ENCODE peak calls at places on chromosomes 3 and 15, in eight cellular contexts. One of them, this sample, is unnamed.

GRCh38 chr3:94336076-94336741 is 273.3 kb downstream of the NSUN3 start:
- DNase-seq in GM12878: no peak
- DNase-seq in HCT116: peak
- DNase-seq in SK-N-SH: peak
- DNase-seq in K562: no peak
- DNase-seq in endothelial cell of umbilical vein: peak
- DNase-seq in HepG2: peak
- DNase-seq in H1: no peak
- DNase-seq in this sample: peak

GRCh38 chr15:54803139-54803808 is 393.5 kb downstream of the RSL24D1 start:
- DNase-seq in GM12878: peak
- DNase-seq in HCT116: no peak
- DNase-seq in SK-N-SH: no peak
- DNase-seq in K562: no peak
- DNase-seq in endothelial cell of umbilical vein: no peak
- DNase-seq in HepG2: no peak
- DNase-seq in H1: no peak
- DNase-seq in this sample: no peak

GRCh38 chr3:194194051-194194756 is 58.3 kb downstream of the HES1 start:
- DNase-seq in GM12878: no peak
- DNase-seq in HCT116: no peak
- DNase-seq in SK-N-SH: no peak
- DNase-seq in K562: peak
- DNase-seq in endothelial cell of umbilical vein: no peak
- DNase-seq in HepG2: no peak
- DNase-seq in H1: no peak
- DNase-seq in this sample: no peak

GRCh38 chr3:34832865-34833508 is 806.3 kb upstream of the ARPP21 start:
- DNase-seq in GM12878: no peak
- DNase-seq in HCT116: no peak
- DNase-seq in SK-N-SH: no peak
- DNase-seq in K562: no peak
- DNase-seq in endothelial cell of umbilical vein: no peak
- DNase-seq in HepG2: no peak
- DNase-seq in H1: no peak
- DNase-seq in this sample: no peak

GRCh38 chr3:153290278-153291015 is 128.4 kb downstream of the RAP2B start:
- DNase-seq in GM12878: no peak
- DNase-seq in HCT116: no peak
- DNase-seq in SK-N-SH: no peak
- DNase-seq in K562: peak
- DNase-seq in endothelial cell of umbilical vein: peak
- DNase-seq in HepG2: no peak
- DNase-seq in H1: no peak
- DNase-seq in this sample: no peak

GRCh38 chr15:29571728-29572454 is 250.4 kb downstream of the TJP1 start:
- DNase-seq in GM12878: no peak
- DNase-seq in HCT116: no peak
- DNase-seq in SK-N-SH: peak
- DNase-seq in K562: peak
- DNase-seq in endothelial cell of umbilical vein: peak
- DNase-seq in HepG2: no peak
- DNase-seq in H1: no peak
- DNase-seq in this sample: no peak

GRCh38 chr3:87228316-87228715 is 1.2 kb downstream of the CHMP2B start:
- DNase-seq in GM12878: no peak
- DNase-seq in HCT116: no peak
- DNase-seq in SK-N-SH: no peak
- DNase-seq in K562: no peak
- DNase-seq in endothelial cell of umbilical vein: no peak
- DNase-seq in HepG2: peak
- DNase-seq in H1: no peak
- DNase-seq in this sample: no peak

GRCh38 chr3:43960448-43960840 is 269.7 kb downstream of the ABHD5 start:
- DNase-seq in GM12878: no peak
- DNase-seq in HCT116: no peak
- DNase-seq in SK-N-SH: no peak
- DNase-seq in K562: peak
- DNase-seq in endothelial cell of umbilical vein: no peak
- DNase-seq in HepG2: no peak
- DNase-seq in H1: no peak
- DNase-seq in this sample: no peak

GRCh38 chr3:139746481-139746880 is 68.7 kb upstream of the NMNAT3 start:
- DNase-seq in GM12878: no peak
- DNase-seq in HCT116: no peak
- DNase-seq in SK-N-SH: no peak
- DNase-seq in K562: no peak
- DNase-seq in endothelial cell of umbilical vein: no peak
- DNase-seq in HepG2: no peak
- DNase-seq in H1: no peak
- DNase-seq in this sample: peak

GRCh38 chr15:50261979-50262378 is 3.5 kb downstream of the HDC start:
- DNase-seq in GM12878: no peak
- DNase-seq in HCT116: no peak
- DNase-seq in SK-N-SH: no peak
- DNase-seq in K562: peak
- DNase-seq in endothelial cell of umbilical vein: no peak
- DNase-seq in HepG2: no peak
- DNase-seq in H1: no peak
- DNase-seq in this sample: no peak

GRCh38 chr3:157981819-157982218 is 124.4 kb downstream of the SHOX2 start:
- DNase-seq in GM12878: no peak
- DNase-seq in HCT116: no peak
- DNase-seq in SK-N-SH: no peak
- DNase-seq in K562: no peak
- DNase-seq in endothelial cell of umbilical vein: no peak
- DNase-seq in HepG2: no peak
- DNase-seq in H1: no peak
- DNase-seq in this sample: no peak

GRCh38 chr3:117630885-117631284 is 921.3 kb downstream of the TUSC7 start:
- DNase-seq in GM12878: no peak
- DNase-seq in HCT116: no peak
- DNase-seq in SK-N-SH: no peak
- DNase-seq in K562: no peak
- DNase-seq in endothelial cell of umbilical vein: no peak
- DNase-seq in HepG2: no peak
- DNase-seq in H1: no peak
- DNase-seq in this sample: no peak

GRCh38 chr15:90234519-90234988 is 545 bp downstream of the GDPGP1 start:
- DNase-seq in GM12878: no peak
- DNase-seq in HCT116: no peak
- DNase-seq in SK-N-SH: no peak
- DNase-seq in K562: no peak
- DNase-seq in endothelial cell of umbilical vein: no peak
- DNase-seq in HepG2: peak
- DNase-seq in H1: no peak
- DNase-seq in this sample: no peak

GRCh38 chr15:55552926-55553325 is 35.2 kb downstream of the PYGO1 start:
- DNase-seq in GM12878: no peak
- DNase-seq in HCT116: no peak
- DNase-seq in SK-N-SH: no peak
- DNase-seq in K562: no peak
- DNase-seq in endothelial cell of umbilical vein: peak
- DNase-seq in HepG2: peak
- DNase-seq in H1: no peak
- DNase-seq in this sample: no peak

GRCh38 chr15:77014137-77015081 is 19.5 kb downstream of the PSTPIP1 start:
- DNase-seq in GM12878: no peak
- DNase-seq in HCT116: no peak
- DNase-seq in SK-N-SH: no peak
- DNase-seq in K562: no peak
- DNase-seq in endothelial cell of umbilical vein: no peak
- DNase-seq in HepG2: no peak
- DNase-seq in H1: no peak
- DNase-seq in this sample: no peak

GRCh38 chr15:77012117-77012712 is 17.3 kb downstream of the PSTPIP1 start:
- DNase-seq in GM12878: no peak
- DNase-seq in HCT116: no peak
- DNase-seq in SK-N-SH: no peak
- DNase-seq in K562: no peak
- DNase-seq in endothelial cell of umbilical vein: no peak
- DNase-seq in HepG2: no peak
- DNase-seq in H1: no peak
- DNase-seq in this sample: no peak

GRCh38 chr15:77013786-77014136 is 18.8 kb downstream of the PSTPIP1 start:
- DNase-seq in GM12878: no peak
- DNase-seq in HCT116: peak
- DNase-seq in SK-N-SH: no peak
- DNase-seq in K562: no peak
- DNase-seq in endothelial cell of umbilical vein: no peak
- DNase-seq in HepG2: no peak
- DNase-seq in H1: no peak
- DNase-seq in this sample: no peak

GRCh38 chr15:77010842-77011241 is 15.9 kb downstream of the PSTPIP1 start:
- DNase-seq in GM12878: no peak
- DNase-seq in HCT116: no peak
- DNase-seq in SK-N-SH: no peak
- DNase-seq in K562: no peak
- DNase-seq in endothelial cell of umbilical vein: no peak
- DNase-seq in HepG2: no peak
- DNase-seq in H1: no peak
- DNase-seq in this sample: no peak

DNA sequence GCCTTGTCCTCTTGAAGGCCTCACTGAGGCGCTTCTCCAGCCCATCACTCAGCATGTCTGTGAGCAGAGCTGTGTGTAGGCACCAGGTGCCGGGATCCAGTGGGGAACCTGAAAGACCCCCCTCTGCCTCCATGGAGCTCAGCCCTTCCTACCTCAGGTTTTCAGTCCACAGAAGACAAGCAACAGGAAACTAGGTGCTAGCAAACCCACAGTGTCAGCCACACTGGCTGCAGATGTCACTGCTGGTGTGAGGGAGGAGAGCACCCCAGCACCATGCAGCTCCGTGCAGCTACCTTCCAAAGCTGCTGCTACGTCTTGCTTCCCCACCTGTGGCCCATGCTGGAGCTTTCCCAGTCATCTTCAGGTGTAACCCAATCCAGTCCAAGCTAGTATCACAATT is 17.9 kb downstream of the PSTPIP1 start:
- DNase-seq in GM12878: no peak
- DNase-seq in HCT116: no peak
- DNase-seq in SK-N-SH: no peak
- DNase-seq in K562: no peak
- DNase-seq in endothelial cell of umbilical vein: no peak
- DNase-seq in HepG2: no peak
- DNase-seq in H1: no peak
- DNase-seq in this sample: no peak
- H3K4me3 ChIP-seq in GM12878: no peak
- H3K4me3 ChIP-seq in HCT116: no peak
- H3K4me3 ChIP-seq in SK-N-SH: no peak
- H3K4me3 ChIP-seq in K562: no peak
- H3K4me3 ChIP-seq in endothelial cell of umbilical vein: no peak
- H3K4me3 ChIP-seq in HepG2: no peak
- H3K4me3 ChIP-seq in H1: no peak
- H3K4me3 ChIP-seq in this sample: no peak

GRCh38 chr3:148990211-148990610 is 1.1 kb upstream of the GYG1 start:
- DNase-seq in GM12878: no peak
- DNase-seq in HCT116: no peak
- DNase-seq in SK-N-SH: no peak
- DNase-seq in K562: no peak
- DNase-seq in endothelial cell of umbilical vein: no peak
- DNase-seq in HepG2: no peak
- DNase-seq in H1: no peak
- DNase-seq in this sample: no peak

GRCh38 chr3:148992027-148992634 is 791 bp downstream of the GYG1 start:
- DNase-seq in GM12878: no peak
- DNase-seq in HCT116: no peak
- DNase-seq in SK-N-SH: no peak
- DNase-seq in K562: peak
- DNase-seq in endothelial cell of umbilical vein: peak
- DNase-seq in HepG2: peak
- DNase-seq in H1: no peak
- DNase-seq in this sample: no peak

GRCh38 chr3:148991219-148992026 is at the start of gene GYG1:
- DNase-seq in GM12878: no peak
- DNase-seq in HCT116: peak
- DNase-seq in SK-N-SH: peak
- DNase-seq in K562: peak
- DNase-seq in endothelial cell of umbilical vein: peak
- DNase-seq in HepG2: peak
- DNase-seq in H1: peak
- DNase-seq in this sample: no peak

GRCh38 chr3:148997623-148998022 is 6.3 kb downstream of the GYG1 start:
- DNase-seq in GM12878: no peak
- DNase-seq in HCT116: no peak
- DNase-seq in SK-N-SH: no peak
- DNase-seq in K562: no peak
- DNase-seq in endothelial cell of umbilical vein: no peak
- DNase-seq in HepG2: no peak
- DNase-seq in H1: no peak
- DNase-seq in this sample: no peak

GRCh38 chr3:148992635-148993230 is 1.4 kb downstream of the GYG1 start:
- DNase-seq in GM12878: no peak
- DNase-seq in HCT116: no peak
- DNase-seq in SK-N-SH: no peak
- DNase-seq in K562: no peak
- DNase-seq in endothelial cell of umbilical vein: no peak
- DNase-seq in HepG2: no peak
- DNase-seq in H1: no peak
- DNase-seq in this sample: no peak
- H3K9ac ChIP-seq in GM12878: peak
- H3K9ac ChIP-seq in HCT116: peak
- H3K9ac ChIP-seq in SK-N-SH: no peak
- H3K9ac ChIP-seq in K562: peak
- H3K9ac ChIP-seq in endothelial cell of umbilical vein: peak
- H3K9ac ChIP-seq in HepG2: peak
- H3K9ac ChIP-seq in H1: no peak
- H3K9ac ChIP-seq in this sample: no peak

GRCh38 chr15:71272932-71273331 is 157.7 kb downstream of the THSD4 start:
- DNase-seq in GM12878: no peak
- DNase-seq in HCT116: no peak
- DNase-seq in SK-N-SH: no peak
- DNase-seq in K562: no peak
- DNase-seq in endothelial cell of umbilical vein: no peak
- DNase-seq in HepG2: no peak
- DNase-seq in H1: no peak
- DNase-seq in this sample: no peak
- TF ChIP-seq POLR2AphosphoS5 in GM12878: no peak
- TF ChIP-seq POLR2AphosphoS5 in HCT116: no peak
- TF ChIP-seq POLR2AphosphoS5 in SK-N-SH: no peak
- TF ChIP-seq POLR2AphosphoS5 in K562: no peak
- TF ChIP-seq POLR2AphosphoS5 in endothelial cell of umbilical vein: no peak
- TF ChIP-seq POLR2AphosphoS5 in HepG2: no peak
- TF ChIP-seq POLR2AphosphoS5 in H1: no peak
- TF ChIP-seq POLR2AphosphoS5 in this sample: no peak

DNA sequence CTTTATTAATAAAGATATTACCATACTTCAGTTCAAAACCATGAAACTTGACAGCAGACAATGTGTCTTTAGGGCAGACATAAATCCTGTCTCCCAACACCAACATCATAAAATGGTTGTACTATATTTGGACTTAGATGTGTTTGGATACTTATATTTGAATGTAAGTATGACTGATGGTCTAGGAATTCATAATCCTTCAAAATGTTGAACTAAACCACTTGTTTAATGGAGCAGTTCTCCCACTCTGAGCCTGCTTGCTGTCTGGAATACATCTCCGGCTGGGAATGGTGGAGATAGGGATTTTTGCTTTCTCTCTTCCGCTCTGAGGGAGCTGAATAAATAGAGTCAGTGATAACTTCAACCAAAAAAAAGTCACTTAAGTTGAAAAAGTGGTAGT is 10.6 kb downstream of the FBN1 start:
- DNase-seq in GM12878: no peak
- DNase-seq in HCT116: no peak
- DNase-seq in SK-N-SH: no peak
- DNase-seq in K562: no peak
- DNase-seq in endothelial cell of umbilical vein: peak
- DNase-seq in HepG2: no peak
- DNase-seq in H1: no peak
- DNase-seq in this sample: no peak
- H3K4me3 ChIP-seq in GM12878: no peak
- H3K4me3 ChIP-seq in HCT116: no peak
- H3K4me3 ChIP-seq in SK-N-SH: no peak
- H3K4me3 ChIP-seq in K562: no peak
- H3K4me3 ChIP-seq in endothelial cell of umbilical vein: no peak
- H3K4me3 ChIP-seq in HepG2: no peak
- H3K4me3 ChIP-seq in H1: no peak
- H3K4me3 ChIP-seq in this sample: no peak

This sample was measured in SK-N-MC.